ENCODE peak calls at places on chromosomes 13 and 19, in ten cellular contexts. Y, I, O, M, K, A, S, H, R and Z are unnamed samples. For H3K4me1, the result is how much of the 10 kb centered on the place peaks cover.

GRCh38 chr19:49106648-49107135 is 7.5 kb upstream of the LIN7B start:
- DNase-seq in Y (no peak), I (peak), O (no peak), M (peak), K (no peak), A (peak), S (no peak), H (peak), R (peak), Z (peak)

GRCh38 chr19:11382898-11383705 is 1.0 kb downstream of the EPOR start:
- DNase-seq in Y (no peak), I (peak), O (no peak), M (peak), K (peak), A (peak), S (no peak), H (no peak), R (peak), Z (peak)

GRCh38 chr19:57171551-57172081 is 4.3 kb upstream of the DUXA start:
- DNase-seq in Y (no peak), I (peak), O (peak), M (no peak), K (peak), A (no peak), S (no peak), H (peak), R (peak), Z (peak)

GRCh38 chr13:30108913-30109237 is 198.5 kb downstream of the KATNAL1 start:
- DNase-seq in Y (peak), I (no peak), O (no peak), M (peak), K (no peak), A (peak), S (no peak), H (peak), R (no peak), Z (no peak)

GRCh38 chr19:35344511-35345031 is 3.1 kb upstream of the FFAR1 start:
- DNase-seq in Y (peak), I (no peak), O (no peak), M (peak), K (peak), A (no peak), S (no peak), H (no peak), R (peak), Z (peak)

GRCh38 chr19:42468273-42468796 is 25.6 kb upstream of the CXCL17 start:
- DNase-seq in Y (no peak), I (peak), O (no peak), M (no peak), K (no peak), A (no peak), S (no peak), H (peak), R (no peak), Z (no peak)

GRCh38 chr13:77918391-77919261 is at the start of gene EDNRB:
- DNase-seq in Y (no peak), I (peak), O (peak), M (peak), K (peak), A (peak), S (no peak), H (peak), R (peak), Z (peak)

GRCh38 chr13:103788061-103788652 is 721.9 kb upstream of the SLC10A2 start:
- DNase-seq in Y (no peak), I (no peak), O (no peak), M (no peak), K (no peak), A (no peak), S (no peak), H (no peak), R (peak), Z (no peak)

GRCh38 chr13:32212420-32212819 is 102.7 kb downstream of the ZAR1L start:
- DNase-seq in Y (no peak), I (peak), O (no peak), M (no peak), K (no peak), A (no peak), S (no peak), H (peak), R (no peak), Z (no peak)

GRCh38 chr13:46896346-46897138 is at the start of gene HTR2A:
- DNase-seq in Y (no peak), I (peak), O (peak), M (peak), K (no peak), A (peak), S (no peak), H (peak), R (no peak), Z (peak)

GRCh38 chr13:30346789-30347167 is 39.4 kb upstream of the KATNAL1 start:
- DNase-seq in Y (no peak), I (no peak), O (no peak), M (no peak), K (no peak), A (no peak), S (no peak), H (no peak), R (no peak), Z (peak)

GRCh38 chr13:51549050-51549449 is 35.2 kb upstream of the WDFY2 start:
- DNase-seq in Y (no peak), I (no peak), O (no peak), M (peak), K (no peak), A (no peak), S (no peak), H (no peak), R (no peak), Z (peak)

DNA sequence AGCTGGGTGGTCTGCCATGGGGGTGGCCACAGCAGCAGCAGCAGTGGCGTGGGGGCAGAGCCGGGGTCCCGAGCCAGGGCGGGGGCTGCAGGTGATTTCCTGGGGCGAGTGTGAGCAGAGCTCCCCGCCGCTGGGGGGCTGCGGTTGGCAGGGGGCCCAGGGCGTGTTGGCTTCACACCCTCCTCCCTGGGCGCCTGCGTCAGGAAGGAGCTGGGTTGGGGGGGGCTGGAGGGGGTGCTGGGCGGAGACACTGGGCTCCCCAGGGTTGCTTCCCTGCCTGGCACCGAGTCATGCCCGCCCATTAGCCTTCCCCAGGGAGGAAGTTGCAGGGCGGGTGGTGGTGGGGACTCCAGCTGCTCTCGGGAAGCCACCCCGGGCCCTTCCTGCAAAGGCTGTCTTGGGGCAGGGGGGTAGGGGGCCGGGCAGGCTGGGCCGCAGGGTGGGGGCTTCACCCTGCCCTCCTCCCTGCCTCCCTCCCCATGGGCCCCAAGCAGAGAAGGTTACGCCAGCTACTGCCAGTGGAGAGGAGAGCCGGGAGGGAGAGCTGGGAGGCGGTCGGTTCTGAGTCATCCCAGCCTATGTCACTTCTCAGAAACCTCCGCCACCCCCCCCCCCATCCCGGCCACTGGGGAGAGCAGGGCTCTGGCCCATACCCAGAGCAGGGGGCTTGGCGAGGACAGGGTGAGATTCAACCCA is 4.6 kb downstream of the MIDN start:
- DNase-seq in Y (peak), I (peak), O (peak), M (peak), K (peak), A (peak), S (peak), H (peak), R (no peak), Z (peak)
- H3K4me1 ChIP-seq in Y (under half), I (under half), O (under half), M (under half), K (under half), A (half or more), S (half or more), H (under half), R (under half), Z (half or more)

DNA sequence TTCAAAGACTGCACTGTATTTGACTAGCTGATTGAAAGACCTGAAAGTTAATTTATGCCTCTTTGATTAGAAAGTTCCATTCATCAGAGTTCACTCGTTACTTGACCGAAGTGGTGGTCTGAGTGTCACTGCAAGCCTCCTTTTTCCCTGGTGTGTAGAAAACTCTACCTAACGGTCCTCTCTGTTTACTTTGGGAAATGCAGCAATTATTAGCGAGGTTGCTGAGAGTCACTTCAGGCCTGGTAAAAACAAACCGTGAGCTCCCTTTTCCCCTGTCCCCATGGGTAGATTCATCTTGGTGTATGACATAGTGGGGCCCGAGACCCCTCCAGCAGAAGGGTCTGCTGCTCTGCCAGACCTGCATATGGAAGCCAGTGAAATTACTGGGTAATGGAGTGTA is 126.8 kb upstream of the RNF113B start:
- DNase-seq in Y (no peak), I (no peak), O (no peak), M (no peak), K (no peak), A (no peak), S (no peak), H (no peak), R (no peak), Z (no peak)
- H3K4me1 ChIP-seq in Y (under half), I (under half), O (under half), M (under half), K (under half), A (half or more), S (under half), H (under half), R (under half), Z (under half)

DNA sequence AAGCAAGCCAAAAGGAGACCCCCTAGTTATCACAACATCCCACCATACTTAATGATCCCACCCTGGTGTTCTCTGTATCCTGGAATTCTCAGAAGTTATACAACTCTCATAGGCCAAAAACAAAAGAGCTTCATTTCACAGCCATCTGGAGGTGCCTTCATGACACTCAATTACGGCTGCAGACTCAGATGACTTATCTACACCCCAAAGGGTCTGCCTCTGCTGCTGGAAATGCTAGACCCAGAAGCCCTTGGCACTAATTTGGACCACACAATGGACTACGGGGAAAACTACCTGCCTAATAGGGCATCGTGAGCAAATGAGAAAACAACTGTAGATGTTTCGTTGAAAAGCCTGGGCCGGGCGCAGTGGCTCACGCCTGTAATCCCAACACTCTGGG is 40.2 kb downstream of the BRD4 start:
- DNase-seq in Y (no peak), I (no peak), O (no peak), M (no peak), K (no peak), A (no peak), S (no peak), H (no peak), R (no peak), Z (peak)
- H3K4me1 ChIP-seq in Y (under half), I (half or more), O (under half), M (half or more), K (under half), A (half or more), S (half or more), H (half or more), R (under half), Z (half or more)

DNA sequence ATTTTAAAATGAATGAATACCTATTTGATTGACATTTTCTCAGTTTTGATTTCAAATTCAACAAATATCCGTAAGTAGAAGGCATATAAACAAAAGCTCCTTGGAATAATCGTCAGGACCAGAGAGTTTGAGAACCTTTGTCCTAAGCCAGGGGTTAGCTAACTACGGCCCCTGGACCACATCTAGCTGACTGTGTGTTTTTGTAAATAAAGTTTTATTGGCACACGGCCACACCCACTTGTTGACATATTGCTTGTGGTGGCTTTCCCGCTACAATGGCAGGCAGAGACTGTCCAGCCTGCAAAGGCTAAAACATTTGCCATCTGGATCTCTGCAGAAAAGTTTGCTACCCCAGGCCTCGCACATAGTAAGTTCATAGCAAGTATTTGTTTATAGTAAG is 83.4 kb downstream of the GNG7 start:
- DNase-seq in Y (no peak), I (peak), O (no peak), M (no peak), K (no peak), A (no peak), S (no peak), H (no peak), R (no peak), Z (no peak)
- H3K4me1 ChIP-seq in Y (under half), I (under half), O (under half), M (under half), K (under half), A (half or more), S (under half), H (under half), R (under half), Z (half or more)

GRCh38 chr13:106095919-106096318 is 439.5 kb downstream of the EFNB2 start:
- DNase-seq in Y (no peak), I (no peak), O (no peak), M (no peak), K (no peak), A (no peak), S (no peak), H (no peak), R (no peak), Z (no peak)
- H3K4me1 ChIP-seq in Y (under half), I (under half), O (under half), M (under half), K (under half), A (under half), S (under half), H (under half), R (under half), Z (under half)

DNA sequence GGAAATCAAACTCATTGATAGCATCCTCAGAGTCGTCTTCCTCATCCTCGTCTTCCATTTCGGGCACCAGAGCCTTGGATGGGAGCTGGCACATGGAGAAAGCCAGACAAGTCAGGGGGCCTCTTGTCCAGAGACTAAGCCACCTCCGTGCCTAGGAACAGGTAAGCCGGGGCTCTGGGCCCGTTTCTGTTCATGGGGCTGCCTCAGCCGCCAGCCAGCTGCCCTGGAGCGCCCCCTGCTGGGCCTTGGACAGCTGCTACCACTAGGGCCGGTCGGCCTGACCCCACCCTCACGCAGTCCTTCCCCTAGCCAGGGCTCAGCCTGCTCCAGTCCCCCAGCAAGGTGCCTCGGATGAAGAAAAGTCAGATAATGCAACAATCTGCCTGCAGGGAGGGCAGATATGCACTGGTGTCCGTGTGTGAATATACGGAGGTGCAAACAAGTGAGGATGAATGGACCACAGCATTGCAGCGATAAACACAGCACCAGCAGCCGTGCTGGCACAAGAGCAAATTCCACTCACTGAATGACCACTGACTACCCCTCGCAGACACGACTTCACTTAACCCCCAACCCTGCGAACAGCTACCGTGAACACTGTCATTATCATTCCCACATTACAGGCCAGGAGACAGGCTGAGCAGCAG is 11.9 kb upstream of the PRKD2 start:
- DNase-seq in Y (no peak), I (peak), O (peak), M (peak), K (no peak), A (peak), S (no peak), H (no peak), R (peak), Z (peak)
- H3K4me1 ChIP-seq in Y (under half), I (under half), O (under half), M (under half), K (under half), A (under half), S (under half), H (under half), R (under half), Z (half or more)

GRCh38 chr13:44014501-44014900 is 134.8 kb downstream of the LACC1 start:
- DNase-seq in Y (no peak), I (no peak), O (no peak), M (no peak), K (no peak), A (no peak), S (no peak), H (no peak), R (no peak), Z (no peak)
- H3K4me1 ChIP-seq in Y (under half), I (under half), O (under half), M (under half), K (under half), A (under half), S (under half), H (under half), R (under half), Z (under half)

GRCh38 chr13:114314074-114314912 is at the start of gene CHAMP1:
- DNase-seq in Y (peak), I (peak), O (peak), M (peak), K (peak), A (peak), S (peak), H (peak), R (peak), Z (peak)

GRCh38 chr13:114311908-114312307 is 2.4 kb upstream of the CHAMP1 start:
- DNase-seq in Y (no peak), I (no peak), O (no peak), M (no peak), K (no peak), A (no peak), S (no peak), H (no peak), R (no peak), Z (no peak)

GRCh38 chr13:114311387-114311786 is 2.9 kb upstream of the CHAMP1 start:
- DNase-seq in Y (no peak), I (no peak), O (no peak), M (no peak), K (no peak), A (no peak), S (no peak), H (no peak), R (no peak), Z (no peak)

GRCh38 chr13:114315074-114315785 is 927 bp downstream of the CHAMP1 start:
- DNase-seq in Y (no peak), I (no peak), O (no peak), M (no peak), K (no peak), A (no peak), S (no peak), H (no peak), R (no peak), Z (no peak)

DNA sequence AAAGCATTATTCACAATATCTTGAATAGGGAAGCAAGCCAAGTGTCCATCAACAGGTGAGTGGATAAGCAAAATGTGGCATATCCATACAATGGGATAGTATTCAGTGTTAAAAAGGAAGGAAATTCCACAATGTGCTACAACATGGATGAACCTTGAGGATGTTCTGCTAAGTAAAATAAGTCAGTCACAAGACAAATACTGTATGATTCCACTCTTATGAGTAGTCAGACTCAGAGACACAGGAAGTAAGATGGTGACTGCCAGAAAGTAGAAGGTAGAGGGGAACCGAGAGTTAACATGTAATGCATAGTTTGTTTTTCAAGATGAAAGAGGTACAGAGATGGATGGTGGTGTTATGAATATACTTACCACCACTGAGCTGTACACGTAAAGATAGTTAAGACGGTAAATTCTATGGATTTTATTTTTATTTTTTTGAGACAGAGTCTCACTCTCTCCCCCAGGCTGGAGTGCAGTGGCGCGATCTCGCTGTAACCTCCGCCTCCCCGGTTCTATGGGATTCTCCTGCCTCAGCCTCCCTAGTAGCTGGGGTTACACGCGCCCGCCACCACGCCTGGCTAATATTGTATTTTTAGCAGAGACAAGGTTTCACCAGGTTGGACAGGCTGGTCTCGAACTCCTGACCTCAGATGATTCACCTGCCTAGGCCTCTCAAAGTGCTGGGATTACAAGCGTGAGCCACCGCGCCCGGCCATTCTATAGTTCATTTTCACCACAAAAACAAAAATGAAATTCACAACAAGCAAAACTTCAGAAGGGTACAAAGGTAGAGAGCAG is 1.0 kb upstream of the CHAMP1 start:
- DNase-seq in Y (no peak), I (no peak), O (no peak), M (no peak), K (no peak), A (no peak), S (no peak), H (no peak), R (no peak), Z (peak)
- H3K4me1 ChIP-seq in Y (under half), I (under half), O (under half), M (under half), K (under half), A (under half), S (under half), H (under half), R (under half), Z (under half)